ENCODE peak calls at places on chromosomes 6 and 20, in seven cellular contexts. One of them, this sample, is unnamed. For H3K27me3, the result is how much of the 10 kb centered on the place peaks cover.

GRCh38 chr20:58447733-58448391 is 58.8 kb downstream of the VAPB start:
- DNase-seq in lower lobe of right lung: no peak
- DNase-seq in Caco-2: peak
- DNase-seq in GM12878: no peak
- DNase-seq in CD8-positive, alpha-beta T cell: peak
- DNase-seq in heart left ventricle: no peak
- DNase-seq in pancreas: no peak
- DNase-seq in this sample: no peak

GRCh38 chr6:111750753-111751684 is 122.2 kb downstream of the FYN start:
- DNase-seq in lower lobe of right lung: no peak
- DNase-seq in Caco-2: no peak
- DNase-seq in GM12878: no peak
- DNase-seq in CD8-positive, alpha-beta T cell: peak
- DNase-seq in heart left ventricle: no peak
- DNase-seq in pancreas: no peak
- DNase-seq in this sample: peak

GRCh38 chr6:32288426-32288825 is 64.6 kb upstream of the NOTCH4 start:
- DNase-seq in lower lobe of right lung: no peak
- DNase-seq in Caco-2: no peak
- DNase-seq in GM12878: no peak
- DNase-seq in CD8-positive, alpha-beta T cell: no peak
- DNase-seq in heart left ventricle: no peak
- DNase-seq in pancreas: no peak
- DNase-seq in this sample: no peak

GRCh38 chr20:35610833-35611427 is 4.7 kb upstream of the SPAG4 start:
- DNase-seq in lower lobe of right lung: no peak
- DNase-seq in Caco-2: no peak
- DNase-seq in GM12878: no peak
- DNase-seq in CD8-positive, alpha-beta T cell: no peak
- DNase-seq in heart left ventricle: no peak
- DNase-seq in pancreas: no peak
- DNase-seq in this sample: no peak

GRCh38 chr6:77063494-77063893 is 399.8 kb downstream of the HTR1B start:
- DNase-seq in lower lobe of right lung: no peak
- DNase-seq in Caco-2: no peak
- DNase-seq in GM12878: no peak
- DNase-seq in CD8-positive, alpha-beta T cell: no peak
- DNase-seq in heart left ventricle: no peak
- DNase-seq in pancreas: no peak
- DNase-seq in this sample: no peak

GRCh38 chr20:63580796-63581461 is 6.9 kb upstream of the HELZ2 start:
- DNase-seq in lower lobe of right lung: no peak
- DNase-seq in Caco-2: peak
- DNase-seq in GM12878: no peak
- DNase-seq in CD8-positive, alpha-beta T cell: peak
- DNase-seq in heart left ventricle: no peak
- DNase-seq in pancreas: no peak
- DNase-seq in this sample: no peak

GRCh38 chr6:53377793-53378192 is 29.0 kb upstream of the ELOVL5 start:
- DNase-seq in lower lobe of right lung: no peak
- DNase-seq in Caco-2: no peak
- DNase-seq in GM12878: no peak
- DNase-seq in CD8-positive, alpha-beta T cell: no peak
- DNase-seq in heart left ventricle: no peak
- DNase-seq in pancreas: no peak
- DNase-seq in this sample: no peak

GRCh38 chr6:35185302-35185681 is 28.5 kb upstream of the SCUBE3 start:
- DNase-seq in lower lobe of right lung: peak
- DNase-seq in Caco-2: peak
- DNase-seq in GM12878: no peak
- DNase-seq in CD8-positive, alpha-beta T cell: no peak
- DNase-seq in heart left ventricle: peak
- DNase-seq in pancreas: no peak
- DNase-seq in this sample: no peak

GRCh38 chr6:118080547-118080946 is 173.5 kb downstream of the SLC35F1 start:
- DNase-seq in lower lobe of right lung: no peak
- DNase-seq in Caco-2: no peak
- DNase-seq in GM12878: no peak
- DNase-seq in CD8-positive, alpha-beta T cell: no peak
- DNase-seq in heart left ventricle: no peak
- DNase-seq in pancreas: no peak
- DNase-seq in this sample: no peak

GRCh38 chr6:141209890-141210289 is 922.8 kb upstream of the GJE1 start:
- DNase-seq in lower lobe of right lung: no peak
- DNase-seq in Caco-2: no peak
- DNase-seq in GM12878: no peak
- DNase-seq in CD8-positive, alpha-beta T cell: no peak
- DNase-seq in heart left ventricle: no peak
- DNase-seq in pancreas: no peak
- DNase-seq in this sample: no peak

GRCh38 chr20:32829291-32830005 is 9.7 kb downstream of the MAPRE1 start:
- DNase-seq in lower lobe of right lung: no peak
- DNase-seq in Caco-2: no peak
- DNase-seq in GM12878: no peak
- DNase-seq in CD8-positive, alpha-beta T cell: no peak
- DNase-seq in heart left ventricle: no peak
- DNase-seq in pancreas: no peak
- DNase-seq in this sample: no peak

GRCh38 chr20:41364236-41364855 is 2.3 kb downstream of the EMILIN3 start:
- DNase-seq in lower lobe of right lung: no peak
- DNase-seq in Caco-2: no peak
- DNase-seq in GM12878: no peak
- DNase-seq in CD8-positive, alpha-beta T cell: no peak
- DNase-seq in heart left ventricle: peak
- DNase-seq in pancreas: no peak
- DNase-seq in this sample: no peak

GRCh38 chr20:53829086-53829703 is 235.6 kb upstream of the ZNF217 start:
- DNase-seq in lower lobe of right lung: no peak
- DNase-seq in Caco-2: no peak
- DNase-seq in GM12878: no peak
- DNase-seq in CD8-positive, alpha-beta T cell: no peak
- DNase-seq in heart left ventricle: no peak
- DNase-seq in pancreas: no peak
- DNase-seq in this sample: no peak

GRCh38 chr6:89148016-89148750 is 2.3 kb downstream of the PM20D2 start:
- DNase-seq in lower lobe of right lung: no peak
- DNase-seq in Caco-2: no peak
- DNase-seq in GM12878: no peak
- DNase-seq in CD8-positive, alpha-beta T cell: no peak
- DNase-seq in heart left ventricle: no peak
- DNase-seq in pancreas: no peak
- DNase-seq in this sample: no peak

GRCh38 chr20:58482416-58482815 is 32.8 kb downstream of the APCDD1L start:
- DNase-seq in lower lobe of right lung: no peak
- DNase-seq in Caco-2: no peak
- DNase-seq in GM12878: no peak
- DNase-seq in CD8-positive, alpha-beta T cell: no peak
- DNase-seq in heart left ventricle: no peak
- DNase-seq in pancreas: no peak
- DNase-seq in this sample: no peak

GRCh38 chr6:34928695-34929094 is 39.6 kb downstream of the ANKS1A start:
- DNase-seq in lower lobe of right lung: no peak
- DNase-seq in Caco-2: no peak
- DNase-seq in GM12878: no peak
- DNase-seq in CD8-positive, alpha-beta T cell: no peak
- DNase-seq in heart left ventricle: no peak
- DNase-seq in pancreas: no peak
- DNase-seq in this sample: no peak

GRCh38 chr6:79201935-79202334 is 32.5 kb downstream of the HMGN3 start:
- DNase-seq in lower lobe of right lung: no peak
- DNase-seq in Caco-2: no peak
- DNase-seq in GM12878: no peak
- DNase-seq in CD8-positive, alpha-beta T cell: no peak
- DNase-seq in heart left ventricle: no peak
- DNase-seq in pancreas: no peak
- DNase-seq in this sample: no peak

GRCh38 chr6:113825776-113826175 is 31.4 kb upstream of the MARCKS start:
- DNase-seq in lower lobe of right lung: peak
- DNase-seq in Caco-2: no peak
- DNase-seq in GM12878: no peak
- DNase-seq in CD8-positive, alpha-beta T cell: no peak
- DNase-seq in heart left ventricle: peak
- DNase-seq in pancreas: peak
- DNase-seq in this sample: no peak

GRCh38 chr6:26022166-26022510 is 59.5 kb downstream of the TRIM38 start:
- DNase-seq in lower lobe of right lung: no peak
- DNase-seq in Caco-2: peak
- DNase-seq in GM12878: peak
- DNase-seq in CD8-positive, alpha-beta T cell: no peak
- DNase-seq in heart left ventricle: peak
- DNase-seq in pancreas: no peak
- DNase-seq in this sample: no peak

GRCh38 chr6:134464690-134465411 is 146.9 kb upstream of the SGK1 start:
- DNase-seq in lower lobe of right lung: no peak
- DNase-seq in Caco-2: no peak
- DNase-seq in GM12878: no peak
- DNase-seq in CD8-positive, alpha-beta T cell: no peak
- DNase-seq in heart left ventricle: no peak
- DNase-seq in pancreas: no peak
- DNase-seq in this sample: peak

GRCh38 chr6:105561501-105561900 is 158.6 kb upstream of the PREP start:
- DNase-seq in lower lobe of right lung: no peak
- DNase-seq in Caco-2: no peak
- DNase-seq in GM12878: no peak
- DNase-seq in CD8-positive, alpha-beta T cell: no peak
- DNase-seq in heart left ventricle: no peak
- DNase-seq in pancreas: no peak
- DNase-seq in this sample: no peak

GRCh38 chr6:26159417-26160273 is 72.4 kb downstream of the HFE start:
- DNase-seq in lower lobe of right lung: no peak
- DNase-seq in Caco-2: no peak
- DNase-seq in GM12878: peak
- DNase-seq in CD8-positive, alpha-beta T cell: no peak
- DNase-seq in heart left ventricle: no peak
- DNase-seq in pancreas: no peak
- DNase-seq in this sample: peak

GRCh38 chr20:10769700-10770099 is 95.9 kb upstream of the JAG1 start:
- DNase-seq in lower lobe of right lung: no peak
- DNase-seq in Caco-2: no peak
- DNase-seq in GM12878: no peak
- DNase-seq in CD8-positive, alpha-beta T cell: no peak
- DNase-seq in heart left ventricle: no peak
- DNase-seq in pancreas: no peak
- DNase-seq in this sample: no peak

DNA sequence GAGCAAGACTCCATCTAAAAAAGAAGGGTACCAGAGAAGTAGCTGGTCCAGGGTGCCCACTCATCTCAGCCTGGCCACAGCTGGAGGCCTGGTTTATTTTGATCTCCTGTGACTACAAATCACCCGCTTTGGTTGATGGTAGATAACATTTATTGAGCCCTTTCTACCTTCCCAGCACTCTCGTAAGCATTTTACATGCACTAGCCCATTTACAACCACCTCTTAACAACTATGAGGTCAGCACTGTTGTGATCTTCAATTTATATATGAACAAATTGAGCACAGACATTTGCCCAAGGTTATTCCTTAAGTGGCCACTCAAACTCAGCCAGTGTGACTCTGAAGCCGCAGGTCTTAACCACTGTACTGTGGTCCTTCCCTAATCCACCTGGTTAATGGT is 104.7 kb downstream of the EPM2A start:
- DNase-seq in lower lobe of right lung: no peak
- DNase-seq in Caco-2: no peak
- DNase-seq in GM12878: no peak
- DNase-seq in CD8-positive, alpha-beta T cell: no peak
- DNase-seq in heart left ventricle: no peak
- DNase-seq in pancreas: no peak
- DNase-seq in this sample: no peak
- H3K4me3 ChIP-seq in lower lobe of right lung: no peak
- H3K4me3 ChIP-seq in Caco-2: no peak
- H3K4me3 ChIP-seq in GM12878: no peak
- H3K4me3 ChIP-seq in CD8-positive, alpha-beta T cell: no peak
- H3K4me3 ChIP-seq in heart left ventricle: no peak
- H3K4me3 ChIP-seq in pancreas: no peak
- H3K4me3 ChIP-seq in this sample: no peak

GRCh38 chr6:1527098-1527497 is 82.6 kb upstream of the FOXC1 start:
- DNase-seq in lower lobe of right lung: no peak
- DNase-seq in Caco-2: no peak
- DNase-seq in GM12878: no peak
- DNase-seq in CD8-positive, alpha-beta T cell: peak
- DNase-seq in heart left ventricle: peak
- DNase-seq in pancreas: no peak
- DNase-seq in this sample: no peak
- H3K27me3 ChIP-seq in lower lobe of right lung: under half
- H3K27me3 ChIP-seq in Caco-2: under half
- H3K27me3 ChIP-seq in GM12878: under half
- H3K27me3 ChIP-seq in CD8-positive, alpha-beta T cell: under half
- H3K27me3 ChIP-seq in heart left ventricle: under half
- H3K27me3 ChIP-seq in pancreas: under half
- H3K27me3 ChIP-seq in this sample: under half

DNA sequence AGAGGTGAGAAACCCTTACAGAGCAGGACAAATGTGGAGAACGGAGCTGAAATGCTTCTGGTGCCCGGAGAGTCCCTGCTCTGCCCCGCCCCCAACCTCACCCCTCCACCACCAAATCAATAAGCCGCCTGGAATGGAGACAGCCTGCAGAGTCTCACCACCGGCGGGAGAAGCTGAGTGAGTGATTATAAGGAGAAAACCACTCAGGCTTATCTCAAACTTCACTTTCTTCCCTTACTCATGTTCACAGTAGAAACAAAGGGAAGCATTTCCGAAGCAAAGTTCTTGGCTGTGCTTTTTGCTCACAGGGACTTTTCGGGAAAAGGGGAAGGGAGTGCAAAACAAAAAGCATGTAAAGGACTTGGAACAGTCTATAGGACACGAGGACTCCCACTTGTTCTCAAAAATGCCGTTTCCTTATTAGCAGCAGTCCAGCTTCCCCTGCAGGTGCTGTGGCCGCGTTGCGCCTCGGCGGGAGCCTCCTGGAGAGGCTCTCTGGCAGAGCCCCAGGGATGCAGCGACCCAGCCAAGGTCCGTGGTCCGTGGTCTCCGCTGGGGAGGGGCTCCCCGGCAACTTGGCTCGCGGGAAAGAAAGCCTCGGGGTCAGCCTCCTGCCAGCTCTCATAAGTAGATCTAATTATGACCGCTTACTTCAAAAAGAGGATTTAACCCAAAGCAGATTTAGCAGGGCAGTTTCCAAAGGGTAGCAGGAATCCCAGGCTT is 64.8 kb upstream of the TMEM30A start:
- DNase-seq in lower lobe of right lung: peak
- DNase-seq in Caco-2: peak
- DNase-seq in GM12878: no peak
- DNase-seq in CD8-positive, alpha-beta T cell: no peak
- DNase-seq in heart left ventricle: no peak
- DNase-seq in pancreas: peak
- DNase-seq in this sample: peak
- TF ChIP-seq CTCF in lower lobe of right lung: peak
- TF ChIP-seq CTCF in Caco-2: no peak
- TF ChIP-seq CTCF in GM12878: no peak
- TF ChIP-seq CTCF in CD8-positive, alpha-beta T cell: no peak
- TF ChIP-seq CTCF in heart left ventricle: no peak
- TF ChIP-seq CTCF in pancreas: no peak
- TF ChIP-seq CTCF in this sample: peak

DNA sequence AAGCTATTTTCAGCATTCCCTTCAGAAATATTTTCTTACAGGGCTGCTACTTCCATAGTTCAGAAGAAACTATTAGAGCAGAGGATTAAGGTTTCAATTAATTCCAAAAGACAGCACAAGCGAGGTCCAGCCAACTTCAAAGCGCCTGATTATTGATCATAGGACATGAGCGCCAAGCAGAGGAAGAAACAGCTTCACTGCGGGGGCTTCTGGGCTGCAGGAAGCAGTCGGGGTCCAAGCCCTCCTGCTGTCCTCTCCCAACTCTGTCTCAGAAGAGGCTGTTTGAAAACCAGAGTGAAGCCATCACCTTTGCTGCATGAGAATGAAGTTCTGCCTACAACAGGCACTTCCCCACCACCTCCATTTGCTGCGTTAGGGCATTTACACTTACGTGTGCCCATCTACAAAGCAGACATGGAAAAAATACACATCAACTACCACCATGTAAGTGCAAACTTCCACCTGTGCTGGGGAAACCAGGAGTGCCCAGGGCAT is 23.9 kb downstream of the SUMO4 start:
- DNase-seq in lower lobe of right lung: no peak
- DNase-seq in Caco-2: no peak
- DNase-seq in GM12878: no peak
- DNase-seq in CD8-positive, alpha-beta T cell: no peak
- DNase-seq in heart left ventricle: no peak
- DNase-seq in pancreas: no peak
- DNase-seq in this sample: no peak
- H3K4me3 ChIP-seq in lower lobe of right lung: no peak
- H3K4me3 ChIP-seq in Caco-2: no peak
- H3K4me3 ChIP-seq in GM12878: no peak
- H3K4me3 ChIP-seq in CD8-positive, alpha-beta T cell: no peak
- H3K4me3 ChIP-seq in heart left ventricle: no peak
- H3K4me3 ChIP-seq in pancreas: no peak
- H3K4me3 ChIP-seq in this sample: no peak

This sample was measured in GM06990.